ENCODE peak calls at places on chromosomes 4 and X, in ten cellular contexts. F is neural progenitor cell; J is CD4-positive, alpha-beta memory T cell; T is GM23248; M is K562; P is endodermal cell; H is CD4-positive, alpha-beta T cell; W is epithelial cell of prostate; Y is right cardiac atrium; X is cardiac muscle cell. R is an unnamed sample.

GRCh38 chr4:146243141-146243882 is 29.0 kb downstream of the REELD1 start:
- DNase-seq in F (peak), P (peak), H (peak), J (no peak), Y (peak), X (peak), T (peak), M (peak), W (no peak), R (no peak)

GRCh38 chr4:27397886-27398285 is 537.2 kb downstream of the STIM2 start:
- DNase-seq in P (no peak), T (peak), W (peak), Y (no peak), H (no peak), J (no peak), X (peak), M (no peak), F (no peak), R (no peak)

GRCh38 chrX:81259714-81260395 is 58.0 kb downstream of the SH3BGRL start:
- DNase-seq in X (peak), T (peak), P (no peak), J (no peak), H (no peak), Y (no peak), W (no peak), F (no peak), M (no peak), R (no peak)

GRCh38 chrX:119041175-119041574 is 31.6 kb upstream of the CT47C1 start:
- DNase-seq in Y (peak), F (no peak), P (no peak), T (peak), H (no peak), M (peak), J (no peak), X (peak), W (no peak), R (peak)

GRCh38 chr4:76753814-76754213 is 144.1 kb downstream of the SOWAHB start:
- DNase-seq in X (peak), W (no peak), T (peak), J (no peak), P (no peak), M (no peak), H (no peak), Y (no peak), F (no peak), R (no peak)

GRCh38 chrX:23764585-23764984 is 18.4 kb upstream of the SAT1 start:
- DNase-seq in X (no peak), H (no peak), T (no peak), M (no peak), J (no peak), P (no peak), W (no peak), Y (no peak), F (no peak), R (no peak)

GRCh38 chr4:142411993-142412392 is 434.1 kb downstream of the INPP4B start:
- DNase-seq in T (no peak), M (no peak), H (no peak), X (no peak), J (no peak), Y (no peak), P (no peak), F (no peak), W (no peak), R (no peak)

GRCh38 chr4:113643505-113643904 is 118.0 kb downstream of the CAMK2D start:
- DNase-seq in X (peak), M (no peak), F (no peak), H (no peak), P (no peak), Y (no peak), W (no peak), J (no peak), T (no peak), R (no peak)

GRCh38 chr4:25563071-25563564 is 92.5 kb upstream of the SLC34A2 start:
- DNase-seq in H (no peak), Y (no peak), P (peak), W (peak), X (no peak), J (no peak), M (no peak), F (peak), T (no peak), R (no peak)

GRCh38 chrX:16633754-16634153 is 16.2 kb upstream of the S100G start:
- DNase-seq in P (no peak), T (peak), F (no peak), W (no peak), X (peak), J (no peak), Y (no peak), M (no peak), H (no peak), R (no peak)

GRCh38 chr4:168509786-168510185 is 12.9 kb downstream of the PALLD start:
- DNase-seq in M (no peak), Y (no peak), X (peak), F (no peak), H (peak), P (no peak), W (no peak), T (peak), J (peak), R (no peak)

GRCh38 chr4:156749791-156750403 is 221.7 kb downstream of the PDGFC start:
- DNase-seq in T (peak), Y (no peak), M (no peak), X (no peak), H (no peak), J (no peak), P (no peak), W (no peak), F (no peak), R (no peak)

GRCh38 chrX:104253567-104254441 is 929 bp downstream of the ESX1 start:
- DNase-seq in W (no peak), X (peak), P (peak), T (peak), Y (no peak), H (no peak), J (no peak), M (no peak), F (peak), R (no peak)

GRCh38 chr4:31059753-31060522 is 339.8 kb downstream of the PCDH7 start:
- DNase-seq in F (no peak), J (no peak), T (no peak), P (no peak), X (peak), H (no peak), M (no peak), W (no peak), Y (no peak), R (no peak)

GRCh38 chrX:7307720-7308119 is 159.8 kb upstream of the PUDP start:
- DNase-seq in X (no peak), H (no peak), Y (no peak), W (no peak), F (no peak), T (no peak), J (no peak), M (no peak), P (no peak), R (no peak)

GRCh38 chr4:184649971-184650855 is 675 bp downstream of the PRIMPOL start:
- DNase-seq in Y (no peak), H (no peak), W (no peak), J (peak), T (peak), M (no peak), F (peak), X (peak), P (peak), R (no peak)

GRCh38 chr4:183906736-183907651 is 1.9 kb downstream of the STOX2 start:
- DNase-seq in Y (peak), T (peak), J (no peak), H (no peak), X (peak), F (peak), M (no peak), P (peak), W (no peak), R (no peak)

GRCh38 chr4:69717778-69718177 is 42.6 kb downstream of the SULT1B1 start:
- DNase-seq in H (no peak), T (no peak), W (no peak), Y (no peak), M (no peak), J (no peak), X (no peak), P (no peak), F (no peak), R (no peak)

GRCh38 chrX:47217121-47217851 is 1.2 kb upstream of the CDK16 start:
- DNase-seq in X (peak), W (no peak), H (peak), F (no peak), Y (peak), J (peak), T (peak), P (no peak), M (no peak), R (no peak)

GRCh38 chr4:147492761-147493160 is 11.9 kb downstream of the EDNRA start:
- DNase-seq in F (no peak), P (no peak), W (no peak), J (no peak), M (no peak), Y (peak), T (peak), X (peak), H (no peak), R (peak)

GRCh38 chr4:115851918-115852766 is 738.7 kb upstream of the NDST4 start:
- DNase-seq in W (peak), F (peak), P (peak), Y (no peak), T (peak), H (no peak), J (no peak), M (peak), X (no peak), R (no peak)

GRCh38 chr4:119132306-119132705 is 3.3 kb upstream of the MYOZ2 start:
- DNase-seq in T (peak), H (no peak), M (no peak), Y (peak), F (no peak), J (no peak), W (no peak), X (peak), P (no peak), R (no peak)

GRCh38 chrX:3176439-3176820 is 135.2 kb downstream of the ARSF start:
- DNase-seq in X (peak), T (peak), F (peak), M (no peak), H (no peak), W (no peak), P (no peak), Y (no peak), J (no peak), R (no peak)

GRCh38 chr4:177464026-177464425 is 21.8 kb upstream of the AGA start:
- DNase-seq in T (no peak), P (no peak), M (no peak), J (no peak), X (no peak), F (no peak), Y (no peak), H (no peak), W (peak), R (no peak)

GRCh38 chrX:119190736-119191282 is 45.3 kb upstream of the PGRMC1 start:
- DNase-seq in F (no peak), T (peak), H (no peak), Y (no peak), P (no peak), X (peak), M (no peak), W (no peak), J (no peak), R (no peak)

GRCh38 chr4:103272174-103272573 is 74.0 kb upstream of the CENPE start:
- DNase-seq in H (no peak), Y (no peak), X (no peak), F (no peak), P (no peak), T (no peak), M (no peak), J (no peak), W (no peak), R (no peak)

GRCh38 chr4:158930573-158930972 is 161.7 kb downstream of the FNIP2 start:
- DNase-seq in W (no peak), T (peak), H (no peak), X (no peak), M (no peak), J (no peak), F (no peak), P (no peak), Y (no peak), R (no peak)

GRCh38 chrX:108945883-108946523 is 209.6 kb upstream of the IRS4 start:
- DNase-seq in P (peak), H (no peak), W (no peak), X (no peak), M (no peak), F (no peak), T (no peak), J (no peak), Y (no peak), R (peak)
- H3K27ac ChIP-seq in P (no peak), H (no peak), W (no peak), X (no peak), M (no peak), F (no peak), T (no peak), J (no peak), Y (no peak), R (no peak)

DNA sequence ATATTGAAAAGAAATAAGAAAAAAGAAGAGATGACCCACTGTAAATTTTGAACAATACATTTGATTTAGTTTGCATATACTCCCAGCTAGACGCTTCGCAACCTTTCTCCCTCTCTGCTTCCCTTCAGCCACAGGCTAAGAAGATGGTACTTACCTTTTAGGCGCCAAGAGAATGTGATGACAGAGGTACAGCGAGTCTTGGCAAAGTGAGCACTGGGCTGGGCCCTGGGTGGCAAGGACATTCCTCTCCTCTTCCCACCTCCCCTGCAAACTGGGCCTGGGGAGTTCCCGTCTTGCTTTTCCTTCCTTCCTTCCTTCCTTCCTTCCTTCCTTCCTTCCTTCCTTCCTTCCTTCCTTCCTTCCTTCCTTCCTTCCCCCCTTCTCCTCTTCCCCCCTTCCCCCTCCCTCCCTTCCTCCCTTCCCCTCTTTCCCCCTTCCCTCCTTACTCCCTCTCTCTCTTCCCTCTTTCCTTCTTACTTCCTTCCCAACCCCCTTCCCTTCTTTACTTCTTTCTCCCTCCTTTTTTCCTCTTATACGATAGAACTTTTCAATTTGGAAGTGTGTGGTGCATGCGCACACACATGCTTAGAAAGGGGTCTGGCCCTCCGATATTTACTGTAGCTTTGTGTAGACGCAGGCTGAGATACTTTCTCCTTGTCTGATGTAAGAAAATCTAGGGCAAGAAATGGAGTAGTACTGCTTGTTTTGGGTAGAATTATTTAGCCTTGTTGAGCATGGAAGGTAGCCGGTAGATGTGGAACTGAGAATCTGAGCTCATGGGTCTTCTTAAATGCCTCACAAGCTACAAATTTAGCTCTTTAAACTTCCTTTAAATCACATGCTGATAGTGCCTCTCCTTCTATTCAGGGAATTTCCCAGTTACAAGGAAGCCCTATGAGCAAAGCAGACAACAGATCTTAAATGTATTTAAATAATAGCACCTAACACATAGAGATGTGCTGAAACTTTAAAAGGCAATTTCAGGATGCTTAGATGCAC is 189.5 kb downstream of the GPAT3 start:
- DNase-seq in H (no peak), Y (no peak), X (no peak), W (no peak), P (no peak), M (no peak), F (no peak), T (no peak), J (no peak), R (no peak)
- H3K27ac ChIP-seq in H (no peak), Y (no peak), X (no peak), W (no peak), P (no peak), M (no peak), F (no peak), T (no peak), J (no peak), R (no peak)

GRCh38 chr4:2660596-2661211 is 95.4 kb downstream of the TNIP2 start:
- DNase-seq in M (no peak), W (no peak), X (peak), P (no peak), F (no peak), T (no peak), Y (no peak), H (no peak), J (no peak), R (no peak)
- H3K27ac ChIP-seq in M (no peak), W (no peak), X (peak), P (no peak), F (no peak), T (no peak), Y (peak), H (no peak), J (no peak), R (peak)

DNA sequence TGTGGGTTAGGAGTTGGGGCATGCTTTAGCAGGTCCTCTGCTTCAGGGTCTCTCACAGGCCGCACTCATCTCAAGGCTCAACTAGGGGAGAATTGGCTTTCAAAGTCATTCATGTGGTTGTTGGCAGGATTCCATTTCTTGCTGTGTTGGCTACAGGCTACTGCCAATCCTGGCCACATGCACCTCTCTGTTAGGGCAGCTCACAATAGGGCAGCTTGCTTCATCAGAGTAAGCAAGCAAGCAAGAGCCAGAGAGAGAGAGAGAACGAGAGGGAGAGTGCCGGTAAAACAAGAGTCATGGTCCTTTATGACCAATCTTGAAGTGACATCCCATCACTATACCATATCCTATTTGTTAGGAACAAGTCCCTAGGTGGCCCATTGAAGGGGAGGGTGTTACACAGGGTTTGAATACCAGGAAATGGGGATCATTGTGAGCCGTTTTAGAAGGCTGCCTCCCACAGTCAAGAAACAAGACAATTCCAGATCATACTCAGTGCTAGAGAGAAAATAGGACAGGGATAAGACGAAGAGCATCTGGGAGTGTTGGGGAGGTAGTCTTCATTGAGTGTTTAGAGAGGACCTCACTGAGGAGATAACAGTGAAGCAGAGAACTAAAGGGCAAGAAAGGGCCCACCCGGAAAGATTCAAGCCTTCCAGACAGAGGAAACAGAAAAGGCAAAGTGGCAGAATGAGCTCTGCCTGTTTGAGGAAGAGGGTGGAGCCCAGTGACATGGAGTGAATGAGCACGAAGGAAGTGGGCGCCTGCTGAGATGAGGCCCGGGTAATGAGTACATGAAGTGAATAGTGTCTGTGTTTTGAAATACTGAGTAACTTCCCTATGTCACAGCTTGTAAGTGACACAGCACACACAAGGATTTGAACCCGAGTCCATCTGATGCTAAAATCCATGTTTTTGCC is 32.8 kb upstream of the TLR2 start:
- DNase-seq in T (peak), M (no peak), X (no peak), F (no peak), J (peak), W (no peak), P (no peak), Y (peak), H (peak), R (no peak)
- H3K27ac ChIP-seq in T (peak), M (no peak), X (no peak), F (no peak), J (no peak), W (peak), P (no peak), Y (peak), H (no peak), R (no peak)

GRCh38 chrX:20267599-20267923 is 852 bp upstream of the RPS6KA3 start:
- DNase-seq in F (no peak), M (no peak), X (no peak), T (peak), J (no peak), P (no peak), W (no peak), Y (no peak), H (no peak), R (no peak)
- H3K27ac ChIP-seq in F (no peak), M (peak), X (no peak), T (no peak), J (peak), P (no peak), W (peak), Y (peak), H (peak), R (peak)

GRCh38 chr4:66926687-66927086 is 618.6 kb downstream of the CENPC start:
- DNase-seq in T (no peak), P (no peak), H (no peak), F (no peak), W (no peak), J (no peak), M (no peak), Y (no peak), X (no peak), R (no peak)
- H3K27ac ChIP-seq in T (no peak), P (no peak), H (no peak), F (no peak), W (no peak), J (no peak), M (no peak), Y (no peak), X (no peak), R (no peak)